ENCODE peak calls at places on chromosomes 4 and X, in eight cellular contexts. E, A, N, Y, Z, B, V and P are unnamed samples.

GRCh38 chrX:15471016-15471415 is 22.1 kb downstream of the PIR start:
- DNase-seq in Y (no peak), A (peak), Z (peak), N (peak), E (peak), B (peak), V (peak), P (no peak)

GRCh38 chr4:124409044-124409443 is 303.5 kb downstream of the ANKRD50 start:
- DNase-seq in B (no peak), Y (no peak), E (no peak), V (no peak), Z (no peak), A (no peak), N (no peak), P (no peak)

GRCh38 chrX:50838820-50839600 is 25.0 kb upstream of the SHROOM4 start:
- DNase-seq in B (no peak), Z (no peak), N (no peak), Y (no peak), A (no peak), V (no peak), E (no peak), P (no peak)

GRCh38 chr4:124934921-124935320 is 222.4 kb upstream of the ANKRD50 start:
- DNase-seq in Z (no peak), V (no peak), B (no peak), Y (no peak), N (no peak), A (no peak), E (no peak), P (no peak)

GRCh38 chr4:74283614-74284013 is 24.7 kb upstream of the EPGN start:
- DNase-seq in A (no peak), Y (no peak), B (peak), E (no peak), Z (peak), V (no peak), N (no peak), P (no peak)

GRCh38 chr4:2836391-2836859 is 7.2 kb upstream of the ADD1 start:
- DNase-seq in N (peak), V (peak), E (peak), Y (no peak), Z (no peak), A (peak), B (no peak), P (no peak)

GRCh38 chr4:78757574-78757973 is 18.6 kb upstream of the BMP2K start:
- DNase-seq in V (no peak), N (no peak), B (no peak), Z (no peak), A (no peak), Y (no peak), E (no peak), P (no peak)

GRCh38 chr4:185358514-185359433 is 37.0 kb downstream of the LRP2BP start:
- DNase-seq in V (no peak), N (no peak), B (peak), E (no peak), Z (peak), Y (no peak), A (no peak), P (no peak)

GRCh38 chrX:56219702-56220101 is 12.5 kb upstream of the KLF8 start:
- DNase-seq in Y (no peak), N (no peak), V (no peak), Z (no peak), A (no peak), E (no peak), B (no peak), P (no peak)

GRCh38 chrX:26915064-26915463 is 548.1 kb downstream of the PPP4R3C start:
- DNase-seq in Y (no peak), Z (no peak), N (no peak), B (no peak), A (no peak), E (no peak), V (no peak), P (no peak)

GRCh38 chrX:71493111-71493613 is 39.7 kb upstream of the OGT start:
- DNase-seq in E (peak), V (peak), N (peak), Z (no peak), B (no peak), Y (no peak), A (no peak), P (no peak)

GRCh38 chrX:119755981-119756533 is 2.3 kb upstream of the SOWAHD start:
- DNase-seq in E (no peak), Z (no peak), Y (no peak), A (no peak), N (peak), V (no peak), B (no peak), P (no peak)

GRCh38 chr4:145524535-145524934 is 42.9 kb downstream of the SMAD1 start:
- DNase-seq in B (no peak), V (no peak), N (no peak), E (no peak), Z (no peak), A (no peak), Y (no peak), P (no peak)

GRCh38 chr4:42761804-42762203 is 104.9 kb upstream of the ATP8A1 start:
- DNase-seq in N (no peak), A (no peak), B (no peak), V (no peak), E (no peak), Y (no peak), Z (no peak), P (no peak)

GRCh38 chr4:120749445-120750151 is 172.9 kb downstream of the PRDM5 start:
- DNase-seq in E (no peak), Y (no peak), B (no peak), Z (no peak), A (no peak), V (no peak), N (peak), P (no peak)

GRCh38 chr4:14792702-14793227 is 209.5 kb upstream of the CPEB2 start:
- DNase-seq in A (no peak), Y (no peak), N (no peak), E (no peak), Z (no peak), V (no peak), B (no peak), P (no peak)

GRCh38 chr4:140163029-140163810 is 9.2 kb upstream of the MAML3 start:
- DNase-seq in B (no peak), A (no peak), N (no peak), E (no peak), Y (no peak), V (peak), Z (no peak), P (no peak)

GRCh38 chrX:73855546-73855945 is 292.5 kb downstream of the CHIC1 start:
- DNase-seq in B (peak), E (peak), Z (peak), N (peak), A (peak), Y (no peak), V (peak), P (no peak)

GRCh38 chr4:152307669-152308068 is 228.2 kb downstream of the FBXW7 start:
- DNase-seq in N (no peak), E (no peak), Z (peak), Y (no peak), B (no peak), A (no peak), V (no peak), P (no peak)

GRCh38 chr4:142083264-142083663 is 446.9 kb downstream of the IL15 start:
- DNase-seq in V (no peak), N (no peak), Z (no peak), B (no peak), E (no peak), Y (no peak), A (no peak), P (no peak)

GRCh38 chr4:100742045-100742444 is 224.2 kb upstream of the EMCN start:
- DNase-seq in E (no peak), A (no peak), N (no peak), B (peak), V (no peak), Z (peak), Y (no peak), P (no peak)

GRCh38 chr4:3255611-3256186 is 6.7 kb downstream of the MSANTD1 start:
- DNase-seq in V (no peak), A (peak), Y (peak), B (no peak), E (peak), N (no peak), Z (no peak), P (peak)

GRCh38 chr4:30537462-30537861 is 182.7 kb upstream of the PCDH7 start:
- DNase-seq in E (no peak), V (no peak), B (no peak), Y (no peak), A (no peak), N (no peak), Z (no peak), P (no peak)

GRCh38 chr4:39516407-39516966 is 10.8 kb downstream of the UGDH start:
- DNase-seq in Y (no peak), V (no peak), E (no peak), N (no peak), B (no peak), Z (no peak), A (no peak), P (no peak)

GRCh38 chr4:33998204-33998603 is 2246.1 kb downstream of the ARAP2 start:
- DNase-seq in A (no peak), N (no peak), Y (no peak), Z (no peak), V (no peak), B (no peak), E (no peak), P (no peak)

GRCh38 chrX:145609951-145610511 is 207.6 kb upstream of the SLITRK2 start:
- DNase-seq in A (no peak), Y (no peak), Z (no peak), E (no peak), N (no peak), B (no peak), V (no peak), P (no peak)

GRCh38 chr4:145171919-145172318 is 8.5 kb downstream of the OTUD4 start:
- DNase-seq in Y (no peak), E (no peak), B (no peak), N (no peak), A (no peak), V (no peak), Z (no peak), P (no peak)

GRCh38 chr4:141047228-141047884 is 85.9 kb downstream of the RNF150 start:
- DNase-seq in A (no peak), Z (no peak), E (no peak), Y (no peak), N (no peak), B (no peak), V (no peak), P (no peak)

GRCh38 chr4:7854697-7855370 is 84.8 kb downstream of the AFAP1 start:
- DNase-seq in E (peak), A (no peak), Z (no peak), V (no peak), Y (no peak), N (no peak), B (no peak), P (no peak)

GRCh38 chrX:136477026-136477425 is 10.7 kb upstream of the BRS3 start:
- DNase-seq in N (no peak), Z (no peak), V (no peak), Y (no peak), E (no peak), A (no peak), B (peak), P (no peak)

GRCh38 chr4:35538807-35539206 is 705.5 kb downstream of the ARAP2 start:
- DNase-seq in Y (no peak), A (no peak), E (no peak), Z (no peak), N (no peak), V (no peak), B (no peak), P (no peak)

GRCh38 chr4:38753021-38753806 is 29.6 kb downstream of the TLR10 start:
- DNase-seq in Z (peak), A (peak), Y (peak), E (peak), N (peak), B (no peak), V (peak), P (no peak)

GRCh38 chr4:184255361-184255760 is 37.7 kb upstream of the ENPP6 start:
- DNase-seq in Z (no peak), B (no peak), A (no peak), E (no peak), N (no peak), V (no peak), Y (no peak), P (peak)

GRCh38 chr4:100286601-100287000 is 96.3 kb upstream of the DDIT4L start:
- DNase-seq in N (no peak), E (no peak), Z (no peak), V (no peak), A (no peak), Y (no peak), B (no peak), P (no peak)

GRCh38 chr4:6404611-6405416 is 67.6 kb downstream of the PPP2R2C start:
- DNase-seq in N (no peak), Z (no peak), A (no peak), Y (no peak), B (no peak), V (no peak), E (no peak), P (peak)

DNA sequence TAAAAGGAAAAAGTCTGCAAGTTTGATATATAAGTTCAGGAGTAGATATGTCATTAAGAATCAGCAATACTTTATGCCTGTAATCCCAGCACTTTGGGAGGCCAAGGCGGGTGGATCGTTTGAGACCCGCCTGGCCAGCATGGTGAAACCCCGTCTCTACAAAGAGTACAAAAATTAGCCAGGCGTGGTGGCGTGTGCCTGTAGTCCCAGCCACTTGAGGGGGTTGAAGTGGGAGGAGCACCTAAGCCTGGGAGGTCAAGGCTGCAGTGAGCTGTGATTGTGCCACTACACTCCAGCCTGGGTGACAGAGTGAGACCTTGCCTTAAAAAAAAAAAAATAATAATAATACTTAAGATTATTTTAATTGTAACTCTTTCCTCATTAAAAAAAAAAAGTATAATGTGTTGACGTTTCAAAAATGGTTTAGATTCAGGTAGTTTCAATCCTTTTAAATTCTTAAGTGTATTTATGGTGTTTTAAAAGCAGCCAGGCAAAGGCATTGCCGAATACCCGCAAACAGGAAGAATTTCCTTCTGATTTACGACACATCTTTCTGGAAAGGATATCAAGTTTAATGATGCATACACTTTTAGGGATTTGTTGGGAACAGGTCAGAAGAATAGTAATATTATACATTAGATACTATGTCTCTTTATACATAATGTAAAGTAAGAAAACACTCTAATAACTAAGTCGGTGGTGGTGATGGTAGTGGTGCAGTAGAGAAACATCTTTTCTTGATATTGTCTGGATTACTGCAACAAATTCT is 80.9 kb downstream of the KDM6A start:
- DNase-seq in N (no peak), E (no peak), A (no peak), V (no peak), Y (no peak), Z (no peak), B (no peak), P (peak)
- H3K27ac ChIP-seq in N (no peak), E (no peak), A (no peak), V (no peak), Y (no peak), Z (no peak), B (no peak), P (no peak)

GRCh38 chrX:39802906-39803305 is 294.9 kb downstream of the BCOR start:
- DNase-seq in Z (no peak), N (no peak), A (no peak), E (no peak), B (no peak), Y (no peak), V (no peak), P (no peak)
- TF ChIP-seq EP300 in Z (no peak), N (no peak), A (no peak), E (no peak), B (no peak), Y (no peak), V (no peak), P (no peak)

GRCh38 chr4:16942491-16942890 is 44.0 kb upstream of the LDB2 start:
- DNase-seq in N (no peak), A (no peak), B (no peak), Z (peak), V (no peak), Y (no peak), E (no peak), P (no peak)
- H3K27ac ChIP-seq in N (no peak), A (no peak), B (no peak), Z (no peak), V (no peak), Y (no peak), E (no peak), P (no peak)

DNA sequence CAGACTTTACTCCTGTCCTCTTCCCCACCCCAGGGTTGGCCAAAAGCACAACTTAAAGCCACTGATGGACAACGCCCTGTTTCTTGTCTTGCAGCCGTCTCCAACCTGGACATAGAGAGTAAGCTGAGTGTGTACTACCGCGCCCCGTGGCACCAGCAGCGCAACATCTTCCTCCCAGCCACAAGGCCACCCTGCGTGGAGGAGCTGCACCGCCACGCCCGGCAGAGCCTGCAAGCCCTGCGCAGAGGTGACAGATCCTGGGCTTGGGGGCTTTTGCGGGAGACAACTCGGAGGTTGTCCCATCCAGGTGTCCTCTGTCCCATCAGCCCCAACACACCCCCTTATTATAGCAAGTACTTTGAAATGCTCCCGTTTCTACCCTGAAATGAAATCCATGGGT is 49.6 kb upstream of the SCML1 start:
- DNase-seq in N (no peak), A (no peak), E (no peak), B (no peak), Z (no peak), V (no peak), Y (no peak), P (peak)
- TF ChIP-seq EP300 in N (no peak), A (no peak), E (no peak), B (no peak), Z (no peak), V (no peak), Y (no peak), P (no peak)

DNA sequence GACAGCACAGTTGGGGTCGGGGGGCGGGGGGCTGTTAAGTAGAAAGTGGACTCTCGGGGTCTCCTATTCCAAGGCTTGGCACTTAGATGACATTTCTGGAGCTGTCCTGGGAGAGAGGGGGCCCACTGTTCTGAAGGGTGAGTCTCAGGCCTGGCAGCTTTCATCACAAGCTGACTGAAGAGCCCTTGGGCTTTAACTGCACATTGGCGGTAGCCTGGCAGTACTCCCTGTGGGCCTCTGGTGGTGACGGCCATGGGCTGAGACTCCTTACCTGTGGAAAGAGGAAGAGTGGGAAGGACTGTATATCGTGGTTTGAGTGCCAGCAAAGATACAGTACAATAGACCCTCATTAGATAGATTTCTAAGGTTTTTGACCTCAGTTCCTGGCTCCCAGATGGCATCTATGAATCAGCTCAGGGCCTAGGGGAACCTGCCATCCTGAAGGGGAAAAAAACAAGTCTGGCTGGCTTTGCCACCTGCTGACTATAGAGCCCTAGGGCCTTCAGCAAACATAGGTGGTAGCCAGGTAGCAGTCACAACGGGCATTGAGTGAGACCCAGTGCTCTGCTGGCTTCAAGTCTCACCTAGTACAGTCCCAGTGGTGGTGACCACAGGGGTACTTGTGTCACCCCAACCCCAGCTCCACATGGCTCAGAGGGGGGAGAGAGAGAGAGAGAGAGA is 87.9 kb downstream of the ANKRD17 start:
- DNase-seq in N (no peak), E (no peak), Z (no peak), V (no peak), B (no peak), A (no peak), Y (no peak), P (no peak)
- H3K27ac ChIP-seq in N (no peak), E (no peak), Z (no peak), V (no peak), B (no peak), A (no peak), Y (no peak), P (no peak)

GRCh38 chrX:68500105-68500504 is 1.3 kb downstream of the YIPF6 start:
- DNase-seq in Z (no peak), B (no peak), N (no peak), E (no peak), Y (no peak), A (no peak), V (no peak), P (no peak)

GRCh38 chrX:68503830-68504229 is 5.0 kb downstream of the YIPF6 start:
- DNase-seq in Y (no peak), V (no peak), B (no peak), E (no peak), A (no peak), N (no peak), Z (no peak), P (no peak)

GRCh38 chrX:68506649-68507048 is 7.8 kb downstream of the YIPF6 start:
- DNase-seq in Z (no peak), A (no peak), B (no peak), E (no peak), Y (no peak), N (no peak), V (no peak), P (no peak)

GRCh38 chrX:68508799-68509198 is 9.9 kb downstream of the YIPF6 start:
- DNase-seq in A (no peak), E (no peak), Y (no peak), N (no peak), V (no peak), B (no peak), Z (peak), P (no peak)

GRCh38 chrX:68504237-68504636 is 5.4 kb downstream of the YIPF6 start:
- DNase-seq in Y (no peak), B (peak), A (no peak), N (no peak), E (no peak), V (no peak), Z (peak), P (no peak)
- TF ChIP-seq EP300 in Y (no peak), B (no peak), A (no peak), N (no peak), E (no peak), V (no peak), Z (no peak), P (no peak)